ENCODE peak calls at places on chromosomes 16 and 17, in five cellular contexts. Y is MV-4-11; X is putamen; O is AG10803; S is stimulated activated CD8-positive, alpha-beta memory T cell treated with anti-CD3 and anti-CD28 coated beads, Interleukin-4, amount 100 ng/mL, for 24 hours. T is an unnamed sample.

GRCh38 chr16:11977206-11978041 is 890 bp downstream of the SNX29 start:
- DNase-seq in S (no peak), Y (no peak), O (peak), X (no peak), T (peak)

GRCh38 chr17:27542841-27543463 is 86.7 kb downstream of the KSR1 start:
- DNase-seq in Y (no peak), X (no peak), O (no peak), S (no peak), T (no peak)

GRCh38 chr17:39229274-39229913 is 3.6 kb upstream of the STAC2 start:
- DNase-seq in Y (peak), S (no peak), X (no peak), O (peak), T (no peak)

GRCh38 chr16:1533443-1533951 is at the start of gene TMEM204:
- DNase-seq in O (peak), Y (peak), S (no peak), X (no peak), T (no peak)

GRCh38 chr16:48999034-48999433 is 282.6 kb downstream of the CBLN1 start:
- DNase-seq in Y (no peak), S (no peak), X (no peak), O (no peak), T (no peak)

GRCh38 chr17:29124931-29125270 is 55.3 kb downstream of the MYO18A start:
- DNase-seq in O (no peak), X (no peak), S (no peak), Y (no peak), T (no peak)

GRCh38 chr17:74212913-74213791 is at the start of gene TTYH2:
- DNase-seq in O (peak), Y (peak), X (peak), S (peak), T (peak)

GRCh38 chr16:73020409-73020884 is 27.5 kb downstream of the ZFHX3 start:
- DNase-seq in O (peak), Y (peak), X (no peak), S (no peak), T (no peak)

GRCh38 chr17:81983011-81983638 is 5.7 kb downstream of the ASPSCR1 start:
- DNase-seq in X (no peak), S (no peak), O (no peak), Y (no peak), T (no peak)

GRCh38 chr17:64773836-64774761 is 112.0 kb upstream of the SMURF2 start:
- DNase-seq in O (peak), S (no peak), X (no peak), Y (no peak), T (peak)

T was measured in G401.